ENCODE peak calls at places on chromosomes 3 and 15, in ten cellular contexts. One of them, this sample, is unnamed. For H3K9me3, the result is how much of the 10 kb centered on the place peaks cover.

GRCh38 chr3:86792316-86792715 is 198.6 kb downstream of the VGLL3 start:
- DNase-seq in SJSA1: no peak
- DNase-seq in cardiac muscle cell: peak
- DNase-seq in A549: no peak
- DNase-seq in GM23248: no peak
- DNase-seq in prostate gland: no peak
- DNase-seq in hepatocyte: no peak
- DNase-seq in heart right ventricle: no peak
- DNase-seq in Karpas-422: no peak
- DNase-seq in CD8-positive, alpha-beta T cell: no peak
- DNase-seq in this sample: no peak

GRCh38 chr15:88300018-88300549 is 43.5 kb upstream of the NTRK3 start:
- DNase-seq in SJSA1: no peak
- DNase-seq in Karpas-422: no peak
- DNase-seq in hepatocyte: no peak
- DNase-seq in CD8-positive, alpha-beta T cell: no peak
- DNase-seq in heart right ventricle: no peak
- DNase-seq in A549: no peak
- DNase-seq in prostate gland: no peak
- DNase-seq in cardiac muscle cell: no peak
- DNase-seq in GM23248: no peak
- DNase-seq in this sample: no peak

GRCh38 chr3:12870942-12871341 is 29.6 kb upstream of the RPL32 start:
- DNase-seq in hepatocyte: no peak
- DNase-seq in SJSA1: no peak
- DNase-seq in cardiac muscle cell: no peak
- DNase-seq in prostate gland: no peak
- DNase-seq in CD8-positive, alpha-beta T cell: no peak
- DNase-seq in GM23248: peak
- DNase-seq in heart right ventricle: peak
- DNase-seq in Karpas-422: peak
- DNase-seq in A549: no peak
- DNase-seq in this sample: no peak

GRCh38 chr15:63369296-63369695 is 12.3 kb downstream of the CA12 start:
- DNase-seq in CD8-positive, alpha-beta T cell: no peak
- DNase-seq in GM23248: no peak
- DNase-seq in A549: no peak
- DNase-seq in hepatocyte: no peak
- DNase-seq in cardiac muscle cell: no peak
- DNase-seq in Karpas-422: no peak
- DNase-seq in prostate gland: no peak
- DNase-seq in heart right ventricle: no peak
- DNase-seq in SJSA1: no peak
- DNase-seq in this sample: no peak

GRCh38 chr15:56877591-56877990 is 40.9 kb upstream of the TCF12 start:
- DNase-seq in cardiac muscle cell: peak
- DNase-seq in hepatocyte: no peak
- DNase-seq in GM23248: no peak
- DNase-seq in SJSA1: no peak
- DNase-seq in Karpas-422: no peak
- DNase-seq in CD8-positive, alpha-beta T cell: no peak
- DNase-seq in A549: no peak
- DNase-seq in prostate gland: no peak
- DNase-seq in heart right ventricle: no peak
- DNase-seq in this sample: no peak

GRCh38 chr3:53748512-53749271 is 97.5 kb downstream of the CHDH start:
- DNase-seq in Karpas-422: peak
- DNase-seq in SJSA1: no peak
- DNase-seq in hepatocyte: no peak
- DNase-seq in cardiac muscle cell: no peak
- DNase-seq in A549: no peak
- DNase-seq in CD8-positive, alpha-beta T cell: no peak
- DNase-seq in heart right ventricle: no peak
- DNase-seq in GM23248: no peak
- DNase-seq in prostate gland: no peak
- DNase-seq in this sample: no peak

GRCh38 chr15:72685925-72686794 is at the start of the genes BBS4 and HIGD2B:
- DNase-seq in A549: peak
- DNase-seq in heart right ventricle: peak
- DNase-seq in cardiac muscle cell: peak
- DNase-seq in prostate gland: peak
- DNase-seq in SJSA1: peak
- DNase-seq in CD8-positive, alpha-beta T cell: peak
- DNase-seq in GM23248: peak
- DNase-seq in hepatocyte: peak
- DNase-seq in Karpas-422: peak
- DNase-seq in this sample: peak

GRCh38 chr3:47347217-47347801 is 33.5 kb upstream of the PTPN23 start:
- DNase-seq in hepatocyte: no peak
- DNase-seq in prostate gland: no peak
- DNase-seq in GM23248: peak
- DNase-seq in Karpas-422: peak
- DNase-seq in SJSA1: no peak
- DNase-seq in A549: no peak
- DNase-seq in CD8-positive, alpha-beta T cell: no peak
- DNase-seq in heart right ventricle: no peak
- DNase-seq in cardiac muscle cell: peak
- DNase-seq in this sample: no peak

GRCh38 chr3:186839874-186840641 is 2.5 kb upstream of the ADIPOQ start:
- DNase-seq in GM23248: peak
- DNase-seq in prostate gland: no peak
- DNase-seq in heart right ventricle: no peak
- DNase-seq in A549: no peak
- DNase-seq in hepatocyte: no peak
- DNase-seq in cardiac muscle cell: peak
- DNase-seq in SJSA1: peak
- DNase-seq in Karpas-422: no peak
- DNase-seq in CD8-positive, alpha-beta T cell: peak
- DNase-seq in this sample: no peak

GRCh38 chr3:112980080-112980479 is 5.2 kb upstream of the CD200R1 start:
- DNase-seq in hepatocyte: no peak
- DNase-seq in heart right ventricle: no peak
- DNase-seq in Karpas-422: no peak
- DNase-seq in prostate gland: no peak
- DNase-seq in A549: no peak
- DNase-seq in GM23248: peak
- DNase-seq in cardiac muscle cell: no peak
- DNase-seq in CD8-positive, alpha-beta T cell: no peak
- DNase-seq in SJSA1: no peak
- DNase-seq in this sample: no peak

DNA sequence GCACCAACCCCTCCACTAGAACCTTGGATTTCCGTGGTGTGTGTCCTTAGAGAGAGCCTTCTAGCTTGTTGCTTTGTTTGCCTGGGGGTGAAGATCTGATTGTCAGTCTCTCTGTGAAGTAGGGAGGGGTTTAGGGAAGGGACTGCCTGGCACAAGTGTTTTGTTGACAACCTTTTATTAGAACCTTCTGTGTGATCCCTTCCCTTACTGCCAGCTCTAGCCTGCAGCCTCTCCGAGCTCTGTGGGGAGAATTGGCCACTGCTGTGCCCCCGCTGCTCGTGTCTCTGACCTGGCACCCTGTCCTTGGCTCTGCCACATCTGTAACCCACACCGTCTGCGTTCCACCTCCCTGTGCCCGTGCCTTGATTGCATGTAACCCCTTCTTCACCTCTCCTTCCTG is 30.9 kb upstream of the PCSK6 start:
- DNase-seq in cardiac muscle cell: no peak
- DNase-seq in GM23248: no peak
- DNase-seq in A549: no peak
- DNase-seq in SJSA1: no peak
- DNase-seq in prostate gland: no peak
- DNase-seq in CD8-positive, alpha-beta T cell: peak
- DNase-seq in heart right ventricle: no peak
- DNase-seq in Karpas-422: no peak
- DNase-seq in hepatocyte: no peak
- DNase-seq in this sample: no peak
- H3K9me3 ChIP-seq in cardiac muscle cell: under half
- H3K9me3 ChIP-seq in GM23248: under half
- H3K9me3 ChIP-seq in A549: under half
- H3K9me3 ChIP-seq in SJSA1: under half
- H3K9me3 ChIP-seq in prostate gland: under half
- H3K9me3 ChIP-seq in CD8-positive, alpha-beta T cell: under half
- H3K9me3 ChIP-seq in heart right ventricle: under half
- H3K9me3 ChIP-seq in Karpas-422: under half
- H3K9me3 ChIP-seq in hepatocyte: under half
- H3K9me3 ChIP-seq in this sample: under half

GRCh38 chr3:180223268-180223667 is 186.5 kb upstream of the PEX5L start:
- DNase-seq in Karpas-422: no peak
- DNase-seq in CD8-positive, alpha-beta T cell: no peak
- DNase-seq in SJSA1: no peak
- DNase-seq in A549: no peak
- DNase-seq in GM23248: no peak
- DNase-seq in hepatocyte: no peak
- DNase-seq in cardiac muscle cell: no peak
- DNase-seq in prostate gland: no peak
- DNase-seq in heart right ventricle: no peak
- DNase-seq in this sample: no peak
- H3K9me3 ChIP-seq in Karpas-422: under half
- H3K9me3 ChIP-seq in CD8-positive, alpha-beta T cell: under half
- H3K9me3 ChIP-seq in SJSA1: under half
- H3K9me3 ChIP-seq in A549: under half
- H3K9me3 ChIP-seq in GM23248: under half
- H3K9me3 ChIP-seq in hepatocyte: under half
- H3K9me3 ChIP-seq in cardiac muscle cell: under half
- H3K9me3 ChIP-seq in prostate gland: under half
- H3K9me3 ChIP-seq in heart right ventricle: under half
- H3K9me3 ChIP-seq in this sample: under half

GRCh38 chr15:26235148-26235769 is 372.1 kb upstream of the ATP10A start:
- DNase-seq in CD8-positive, alpha-beta T cell: no peak
- DNase-seq in GM23248: no peak
- DNase-seq in SJSA1: no peak
- DNase-seq in A549: no peak
- DNase-seq in Karpas-422: no peak
- DNase-seq in cardiac muscle cell: no peak
- DNase-seq in prostate gland: no peak
- DNase-seq in hepatocyte: no peak
- DNase-seq in heart right ventricle: no peak
- DNase-seq in this sample: no peak
- H3K9me3 ChIP-seq in CD8-positive, alpha-beta T cell: under half
- H3K9me3 ChIP-seq in GM23248: under half
- H3K9me3 ChIP-seq in SJSA1: under half
- H3K9me3 ChIP-seq in A549: under half
- H3K9me3 ChIP-seq in Karpas-422: under half
- H3K9me3 ChIP-seq in cardiac muscle cell: under half
- H3K9me3 ChIP-seq in prostate gland: under half
- H3K9me3 ChIP-seq in hepatocyte: under half
- H3K9me3 ChIP-seq in heart right ventricle: under half
- H3K9me3 ChIP-seq in this sample: under half

GRCh38 chr3:44495636-44496415 is 18.4 kb upstream of the ZNF445 start:
- DNase-seq in Karpas-422: no peak
- DNase-seq in A549: no peak
- DNase-seq in SJSA1: no peak
- DNase-seq in CD8-positive, alpha-beta T cell: no peak
- DNase-seq in GM23248: no peak
- DNase-seq in heart right ventricle: no peak
- DNase-seq in cardiac muscle cell: no peak
- DNase-seq in hepatocyte: no peak
- DNase-seq in prostate gland: no peak
- DNase-seq in this sample: no peak
- H3K9me3 ChIP-seq in Karpas-422: under half
- H3K9me3 ChIP-seq in A549: half or more
- H3K9me3 ChIP-seq in SJSA1: under half
- H3K9me3 ChIP-seq in CD8-positive, alpha-beta T cell: under half
- H3K9me3 ChIP-seq in GM23248: under half
- H3K9me3 ChIP-seq in heart right ventricle: under half
- H3K9me3 ChIP-seq in cardiac muscle cell: under half
- H3K9me3 ChIP-seq in hepatocyte: under half
- H3K9me3 ChIP-seq in prostate gland: under half
- H3K9me3 ChIP-seq in this sample: under half

GRCh38 chr15:76512971-76513370 is 176.4 kb downstream of the ISL2 start:
- DNase-seq in CD8-positive, alpha-beta T cell: no peak
- DNase-seq in Karpas-422: no peak
- DNase-seq in cardiac muscle cell: no peak
- DNase-seq in GM23248: peak
- DNase-seq in hepatocyte: no peak
- DNase-seq in SJSA1: no peak
- DNase-seq in A549: no peak
- DNase-seq in prostate gland: no peak
- DNase-seq in heart right ventricle: no peak
- DNase-seq in this sample: no peak

GRCh38 chr15:76517910-76518309 is 181.3 kb downstream of the ISL2 start:
- DNase-seq in A549: no peak
- DNase-seq in GM23248: no peak
- DNase-seq in CD8-positive, alpha-beta T cell: no peak
- DNase-seq in prostate gland: no peak
- DNase-seq in cardiac muscle cell: no peak
- DNase-seq in SJSA1: no peak
- DNase-seq in hepatocyte: no peak
- DNase-seq in Karpas-422: no peak
- DNase-seq in heart right ventricle: no peak
- DNase-seq in this sample: no peak

DNA sequence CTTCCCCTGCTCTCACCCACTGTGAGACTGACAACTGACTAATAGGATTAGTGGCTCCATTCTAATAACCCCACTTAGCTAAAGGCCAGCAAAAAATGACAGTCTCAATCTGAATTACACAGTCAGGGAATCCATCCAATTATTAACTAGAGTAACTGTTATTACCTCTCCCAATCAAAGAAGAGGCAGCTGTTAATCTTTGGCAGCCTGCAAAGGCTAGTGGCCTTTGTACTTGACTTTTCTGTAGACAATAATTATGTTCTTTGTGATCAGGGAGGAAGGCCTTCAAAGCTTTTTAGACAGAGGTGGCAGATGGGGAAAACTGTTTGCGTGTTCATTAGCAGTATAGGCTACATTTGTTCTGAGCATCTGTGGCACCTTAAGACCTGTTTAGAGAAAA is 177.7 kb downstream of the ISL2 start:
- DNase-seq in Karpas-422: no peak
- DNase-seq in hepatocyte: peak
- DNase-seq in A549: no peak
- DNase-seq in SJSA1: no peak
- DNase-seq in heart right ventricle: no peak
- DNase-seq in GM23248: no peak
- DNase-seq in CD8-positive, alpha-beta T cell: no peak
- DNase-seq in cardiac muscle cell: no peak
- DNase-seq in prostate gland: no peak
- DNase-seq in this sample: no peak
- H3K9me3 ChIP-seq in Karpas-422: under half
- H3K9me3 ChIP-seq in hepatocyte: under half
- H3K9me3 ChIP-seq in A549: under half
- H3K9me3 ChIP-seq in SJSA1: under half
- H3K9me3 ChIP-seq in heart right ventricle: under half
- H3K9me3 ChIP-seq in GM23248: under half
- H3K9me3 ChIP-seq in CD8-positive, alpha-beta T cell: under half
- H3K9me3 ChIP-seq in cardiac muscle cell: under half
- H3K9me3 ChIP-seq in prostate gland: under half
- H3K9me3 ChIP-seq in this sample: under half